ENCODE peak calls at places on chromosomes 3 and 15, in ten cellular contexts. One of them, this sample, is unnamed.

GRCh38 chr3:101840066-101840465 is 9.2 kb upstream of the NFKBIZ start:
- DNase-seq in cardiac muscle cell: no peak
- DNase-seq in hepatocyte: no peak
- DNase-seq in upper lobe of right lung: no peak
- DNase-seq in GM23338: no peak
- DNase-seq in left ventricle myocardium inferior: no peak
- DNase-seq in neural progenitor cell: no peak
- DNase-seq in lower lobe of right lung: no peak
- DNase-seq in HCT116: no peak
- DNase-seq in transverse colon: no peak
- DNase-seq in this sample: no peak

GRCh38 chr3:43273429-43273828 is 12.9 kb upstream of the SNRK start:
- DNase-seq in HCT116: no peak
- DNase-seq in left ventricle myocardium inferior: no peak
- DNase-seq in neural progenitor cell: peak
- DNase-seq in upper lobe of right lung: no peak
- DNase-seq in transverse colon: no peak
- DNase-seq in GM23338: no peak
- DNase-seq in lower lobe of right lung: no peak
- DNase-seq in hepatocyte: no peak
- DNase-seq in cardiac muscle cell: no peak
- DNase-seq in this sample: no peak

GRCh38 chr3:105014631-105015030 is 352.1 kb upstream of the ALCAM start:
- DNase-seq in neural progenitor cell: no peak
- DNase-seq in left ventricle myocardium inferior: no peak
- DNase-seq in hepatocyte: no peak
- DNase-seq in transverse colon: no peak
- DNase-seq in upper lobe of right lung: no peak
- DNase-seq in lower lobe of right lung: no peak
- DNase-seq in HCT116: no peak
- DNase-seq in GM23338: no peak
- DNase-seq in cardiac muscle cell: no peak
- DNase-seq in this sample: no peak

GRCh38 chr15:71148048-71148447 is 32.8 kb downstream of the THSD4 start:
- DNase-seq in upper lobe of right lung: no peak
- DNase-seq in cardiac muscle cell: peak
- DNase-seq in hepatocyte: no peak
- DNase-seq in neural progenitor cell: no peak
- DNase-seq in HCT116: no peak
- DNase-seq in lower lobe of right lung: no peak
- DNase-seq in left ventricle myocardium inferior: no peak
- DNase-seq in GM23338: no peak
- DNase-seq in transverse colon: no peak
- DNase-seq in this sample: no peak

GRCh38 chr3:43752908-43753307 is 62.2 kb downstream of the ABHD5 start:
- DNase-seq in GM23338: no peak
- DNase-seq in left ventricle myocardium inferior: no peak
- DNase-seq in transverse colon: no peak
- DNase-seq in upper lobe of right lung: no peak
- DNase-seq in neural progenitor cell: no peak
- DNase-seq in lower lobe of right lung: no peak
- DNase-seq in hepatocyte: no peak
- DNase-seq in cardiac muscle cell: no peak
- DNase-seq in HCT116: no peak
- DNase-seq in this sample: no peak

GRCh38 chr15:64274541-64274940 is 81.4 kb downstream of the CSNK1G1 start:
- DNase-seq in transverse colon: no peak
- DNase-seq in neural progenitor cell: no peak
- DNase-seq in left ventricle myocardium inferior: no peak
- DNase-seq in HCT116: no peak
- DNase-seq in cardiac muscle cell: no peak
- DNase-seq in upper lobe of right lung: no peak
- DNase-seq in lower lobe of right lung: no peak
- DNase-seq in hepatocyte: no peak
- DNase-seq in GM23338: no peak
- DNase-seq in this sample: no peak

GRCh38 chr3:39196671-39197446 is 4.5 kb upstream of the XIRP1 start:
- DNase-seq in GM23338: no peak
- DNase-seq in transverse colon: no peak
- DNase-seq in HCT116: no peak
- DNase-seq in lower lobe of right lung: no peak
- DNase-seq in neural progenitor cell: no peak
- DNase-seq in hepatocyte: no peak
- DNase-seq in upper lobe of right lung: no peak
- DNase-seq in cardiac muscle cell: no peak
- DNase-seq in left ventricle myocardium inferior: no peak
- DNase-seq in this sample: no peak

GRCh38 chr15:77580991-77581682 is 51.6 kb downstream of the LINGO1 start:
- DNase-seq in neural progenitor cell: no peak
- DNase-seq in HCT116: no peak
- DNase-seq in cardiac muscle cell: no peak
- DNase-seq in transverse colon: no peak
- DNase-seq in GM23338: no peak
- DNase-seq in hepatocyte: no peak
- DNase-seq in lower lobe of right lung: no peak
- DNase-seq in upper lobe of right lung: no peak
- DNase-seq in left ventricle myocardium inferior: peak
- DNase-seq in this sample: no peak

GRCh38 chr3:143956858-143957257 is 14.8 kb upstream of the DIPK2A start:
- DNase-seq in cardiac muscle cell: no peak
- DNase-seq in GM23338: no peak
- DNase-seq in neural progenitor cell: no peak
- DNase-seq in left ventricle myocardium inferior: no peak
- DNase-seq in transverse colon: no peak
- DNase-seq in upper lobe of right lung: no peak
- DNase-seq in hepatocyte: no peak
- DNase-seq in lower lobe of right lung: no peak
- DNase-seq in HCT116: no peak
- DNase-seq in this sample: no peak

GRCh38 chr3:85141-85540 is 111.4 kb upstream of the CHL1 start:
- DNase-seq in hepatocyte: no peak
- DNase-seq in neural progenitor cell: no peak
- DNase-seq in GM23338: no peak
- DNase-seq in cardiac muscle cell: no peak
- DNase-seq in left ventricle myocardium inferior: no peak
- DNase-seq in HCT116: no peak
- DNase-seq in lower lobe of right lung: no peak
- DNase-seq in transverse colon: no peak
- DNase-seq in upper lobe of right lung: no peak
- DNase-seq in this sample: no peak

GRCh38 chr15:26102988-26103387 is 239.9 kb upstream of the ATP10A start:
- DNase-seq in hepatocyte: no peak
- DNase-seq in GM23338: no peak
- DNase-seq in lower lobe of right lung: no peak
- DNase-seq in transverse colon: no peak
- DNase-seq in cardiac muscle cell: no peak
- DNase-seq in neural progenitor cell: no peak
- DNase-seq in left ventricle myocardium inferior: no peak
- DNase-seq in HCT116: no peak
- DNase-seq in upper lobe of right lung: no peak
- DNase-seq in this sample: no peak

GRCh38 chr15:64515196-64515595 is 54.8 kb downstream of the ZNF609 start:
- DNase-seq in left ventricle myocardium inferior: no peak
- DNase-seq in transverse colon: no peak
- DNase-seq in lower lobe of right lung: no peak
- DNase-seq in neural progenitor cell: no peak
- DNase-seq in cardiac muscle cell: no peak
- DNase-seq in HCT116: no peak
- DNase-seq in GM23338: no peak
- DNase-seq in upper lobe of right lung: no peak
- DNase-seq in hepatocyte: no peak
- DNase-seq in this sample: no peak

GRCh38 chr3:3707858-3708768 is 91.1 kb upstream of the LRRN1 start:
- DNase-seq in upper lobe of right lung: no peak
- DNase-seq in GM23338: peak
- DNase-seq in left ventricle myocardium inferior: no peak
- DNase-seq in HCT116: no peak
- DNase-seq in lower lobe of right lung: no peak
- DNase-seq in hepatocyte: peak
- DNase-seq in cardiac muscle cell: no peak
- DNase-seq in neural progenitor cell: peak
- DNase-seq in transverse colon: no peak
- DNase-seq in this sample: no peak

GRCh38 chr3:141969711-141970110 is 93.3 kb downstream of the ATP1B3 start:
- DNase-seq in transverse colon: no peak
- DNase-seq in cardiac muscle cell: no peak
- DNase-seq in HCT116: no peak
- DNase-seq in GM23338: no peak
- DNase-seq in left ventricle myocardium inferior: no peak
- DNase-seq in lower lobe of right lung: no peak
- DNase-seq in upper lobe of right lung: no peak
- DNase-seq in neural progenitor cell: no peak
- DNase-seq in hepatocyte: no peak
- DNase-seq in this sample: no peak

GRCh38 chr15:29468899-29469298 is 199.3 kb upstream of the NSMCE3 start:
- DNase-seq in hepatocyte: no peak
- DNase-seq in HCT116: no peak
- DNase-seq in left ventricle myocardium inferior: no peak
- DNase-seq in cardiac muscle cell: no peak
- DNase-seq in lower lobe of right lung: no peak
- DNase-seq in GM23338: no peak
- DNase-seq in transverse colon: no peak
- DNase-seq in upper lobe of right lung: no peak
- DNase-seq in neural progenitor cell: no peak
- DNase-seq in this sample: no peak

GRCh38 chr15:53126144-53126543 is 336.0 kb upstream of the ONECUT1 start:
- DNase-seq in lower lobe of right lung: no peak
- DNase-seq in transverse colon: no peak
- DNase-seq in cardiac muscle cell: no peak
- DNase-seq in hepatocyte: no peak
- DNase-seq in HCT116: no peak
- DNase-seq in left ventricle myocardium inferior: no peak
- DNase-seq in upper lobe of right lung: no peak
- DNase-seq in GM23338: no peak
- DNase-seq in neural progenitor cell: no peak
- DNase-seq in this sample: peak

GRCh38 chr15:78075490-78076230 is 1.9 kb downstream of the TBC1D2B start:
- DNase-seq in upper lobe of right lung: no peak
- DNase-seq in GM23338: peak
- DNase-seq in left ventricle myocardium inferior: no peak
- DNase-seq in transverse colon: peak
- DNase-seq in lower lobe of right lung: no peak
- DNase-seq in HCT116: no peak
- DNase-seq in hepatocyte: peak
- DNase-seq in cardiac muscle cell: peak
- DNase-seq in neural progenitor cell: peak
- DNase-seq in this sample: no peak

GRCh38 chr3:25505581-25505980 is 77.5 kb downstream of the RARB start:
- DNase-seq in lower lobe of right lung: no peak
- DNase-seq in transverse colon: no peak
- DNase-seq in GM23338: no peak
- DNase-seq in left ventricle myocardium inferior: no peak
- DNase-seq in cardiac muscle cell: no peak
- DNase-seq in hepatocyte: no peak
- DNase-seq in HCT116: no peak
- DNase-seq in neural progenitor cell: no peak
- DNase-seq in upper lobe of right lung: no peak
- DNase-seq in this sample: no peak

GRCh38 chr15:73697033-73697467 is 12.9 kb downstream of the CD276 start:
- DNase-seq in upper lobe of right lung: peak
- DNase-seq in left ventricle myocardium inferior: peak
- DNase-seq in neural progenitor cell: peak
- DNase-seq in cardiac muscle cell: peak
- DNase-seq in GM23338: peak
- DNase-seq in hepatocyte: peak
- DNase-seq in HCT116: no peak
- DNase-seq in lower lobe of right lung: peak
- DNase-seq in transverse colon: peak
- DNase-seq in this sample: peak

GRCh38 chr3:30145281-30145680 is 461.1 kb upstream of the TGFBR2 start:
- DNase-seq in hepatocyte: no peak
- DNase-seq in upper lobe of right lung: no peak
- DNase-seq in lower lobe of right lung: no peak
- DNase-seq in left ventricle myocardium inferior: no peak
- DNase-seq in neural progenitor cell: no peak
- DNase-seq in HCT116: no peak
- DNase-seq in GM23338: no peak
- DNase-seq in transverse colon: no peak
- DNase-seq in cardiac muscle cell: no peak
- DNase-seq in this sample: no peak

GRCh38 chr3:51538115-51538458 is 432 bp upstream of the RAD54L2 start:
- DNase-seq in transverse colon: no peak
- DNase-seq in neural progenitor cell: no peak
- DNase-seq in lower lobe of right lung: no peak
- DNase-seq in hepatocyte: peak
- DNase-seq in upper lobe of right lung: no peak
- DNase-seq in cardiac muscle cell: no peak
- DNase-seq in GM23338: peak
- DNase-seq in HCT116: no peak
- DNase-seq in left ventricle myocardium inferior: no peak
- DNase-seq in this sample: no peak

GRCh38 chr3:164390046-164390445 is 688.2 kb downstream of the SI start:
- DNase-seq in HCT116: no peak
- DNase-seq in cardiac muscle cell: no peak
- DNase-seq in left ventricle myocardium inferior: no peak
- DNase-seq in GM23338: peak
- DNase-seq in upper lobe of right lung: no peak
- DNase-seq in hepatocyte: no peak
- DNase-seq in transverse colon: no peak
- DNase-seq in lower lobe of right lung: no peak
- DNase-seq in neural progenitor cell: no peak
- DNase-seq in this sample: no peak
- TF ChIP-seq CTCF in HCT116: no peak
- TF ChIP-seq CTCF in cardiac muscle cell: no peak
- TF ChIP-seq CTCF in left ventricle myocardium inferior: no peak
- TF ChIP-seq CTCF in GM23338: peak
- TF ChIP-seq CTCF in upper lobe of right lung: no peak
- TF ChIP-seq CTCF in hepatocyte: no peak
- TF ChIP-seq CTCF in transverse colon: no peak
- TF ChIP-seq CTCF in lower lobe of right lung: no peak
- TF ChIP-seq CTCF in neural progenitor cell: peak
- TF ChIP-seq CTCF in this sample: no peak

GRCh38 chr3:63644212-63644777 is 8.2 kb upstream of the SNTN start:
- DNase-seq in upper lobe of right lung: no peak
- DNase-seq in lower lobe of right lung: no peak
- DNase-seq in cardiac muscle cell: no peak
- DNase-seq in hepatocyte: no peak
- DNase-seq in left ventricle myocardium inferior: no peak
- DNase-seq in transverse colon: no peak
- DNase-seq in HCT116: no peak
- DNase-seq in neural progenitor cell: peak
- DNase-seq in GM23338: peak
- DNase-seq in this sample: no peak
- H3K4me3 ChIP-seq in upper lobe of right lung: no peak
- H3K4me3 ChIP-seq in lower lobe of right lung: no peak
- H3K4me3 ChIP-seq in cardiac muscle cell: no peak
- H3K4me3 ChIP-seq in hepatocyte: no peak
- H3K4me3 ChIP-seq in left ventricle myocardium inferior: no peak
- H3K4me3 ChIP-seq in transverse colon: no peak
- H3K4me3 ChIP-seq in HCT116: no peak
- H3K4me3 ChIP-seq in neural progenitor cell: peak
- H3K4me3 ChIP-seq in GM23338: peak
- H3K4me3 ChIP-seq in this sample: no peak

GRCh38 chr15:31609243-31609642 is 282.6 kb downstream of the KLF13 start:
- DNase-seq in HCT116: no peak
- DNase-seq in lower lobe of right lung: no peak
- DNase-seq in upper lobe of right lung: no peak
- DNase-seq in cardiac muscle cell: no peak
- DNase-seq in left ventricle myocardium inferior: no peak
- DNase-seq in transverse colon: no peak
- DNase-seq in GM23338: no peak
- DNase-seq in neural progenitor cell: no peak
- DNase-seq in hepatocyte: no peak
- DNase-seq in this sample: no peak
- H3K27ac ChIP-seq in HCT116: no peak
- H3K27ac ChIP-seq in lower lobe of right lung: no peak
- H3K27ac ChIP-seq in upper lobe of right lung: no peak
- H3K27ac ChIP-seq in cardiac muscle cell: no peak
- H3K27ac ChIP-seq in left ventricle myocardium inferior: no peak
- H3K27ac ChIP-seq in transverse colon: no peak
- H3K27ac ChIP-seq in GM23338: no peak
- H3K27ac ChIP-seq in neural progenitor cell: no peak
- H3K27ac ChIP-seq in hepatocyte: no peak
- H3K27ac ChIP-seq in this sample: no peak

GRCh38 chr3:150408232-150409124 is at the start of gene TSC22D2:
- DNase-seq in cardiac muscle cell: peak
- DNase-seq in GM23338: peak
- DNase-seq in lower lobe of right lung: peak
- DNase-seq in transverse colon: peak
- DNase-seq in left ventricle myocardium inferior: peak
- DNase-seq in neural progenitor cell: peak
- DNase-seq in upper lobe of right lung: peak
- DNase-seq in hepatocyte: peak
- DNase-seq in HCT116: peak
- DNase-seq in this sample: peak
- TF ChIP-seq CTCF in cardiac muscle cell: no peak
- TF ChIP-seq CTCF in GM23338: peak
- TF ChIP-seq CTCF in lower lobe of right lung: no peak
- TF ChIP-seq CTCF in transverse colon: no peak
- TF ChIP-seq CTCF in left ventricle myocardium inferior: peak
- TF ChIP-seq CTCF in neural progenitor cell: peak
- TF ChIP-seq CTCF in upper lobe of right lung: peak
- TF ChIP-seq CTCF in hepatocyte: no peak
- TF ChIP-seq CTCF in HCT116: no peak
- TF ChIP-seq CTCF in this sample: no peak

This sample was measured in left lung.